ENCODE peak calls at places on chromosomes 16 and 17, in seven cellular contexts. S is mesothelial cell of epicardium, W is RWPE1, O is AG09309, F is Caki2, J is fibroblast of mammary gland, P is HFFc6. U is an unnamed sample.

GRCh38 chr17:69455040-69455439 is 40.5 kb downstream of the MAP2K6 start:
- DNase-seq in S (no peak), P (no peak), O (no peak), W (no peak), F (no peak), J (no peak), U (no peak)

GRCh38 chr16:69482410-69482951 is 58.1 kb downstream of the CYB5B start:
- DNase-seq in S (no peak), P (no peak), W (no peak), F (peak), J (peak), O (peak), U (no peak)

GRCh38 chr16:2752850-2753522 is 548 bp downstream of the SRRM2 start:
- DNase-seq in W (peak), P (peak), J (peak), F (no peak), O (peak), S (peak), U (no peak)

GRCh38 chr17:39400547-39401411 is 647 bp downstream of the FBXL20 start:
- DNase-seq in O (no peak), F (peak), S (no peak), W (peak), J (no peak), P (no peak), U (no peak)

GRCh38 chr16:84321932-84322331 is 27.3 kb downstream of the WFDC1 start:
- DNase-seq in F (no peak), W (no peak), P (no peak), J (no peak), O (no peak), S (no peak), U (no peak)

GRCh38 chr16:50284131-50284911 is 18.0 kb downstream of the ADCY7 start:
- DNase-seq in P (no peak), W (no peak), J (no peak), S (no peak), O (no peak), F (no peak), U (no peak)

GRCh38 chr16:57912529-57913260 is 58.2 kb downstream of the CNGB1 start:
- DNase-seq in W (no peak), S (no peak), P (no peak), J (no peak), F (no peak), O (no peak), U (no peak)

GRCh38 chr16:89956511-89957213 is 8.1 kb downstream of the DEF8 start:
- DNase-seq in S (no peak), O (no peak), J (no peak), W (no peak), F (no peak), P (no peak), U (no peak)

GRCh38 chr17:47257651-47258339 is 4.2 kb downstream of the ITGB3 start:
- DNase-seq in P (peak), F (peak), O (no peak), W (no peak), S (no peak), J (peak), U (no peak)

GRCh38 chr16:11725457-11725856 is 17.2 kb downstream of the TXNDC11 start:
- DNase-seq in F (no peak), S (no peak), W (no peak), O (no peak), P (no peak), J (no peak), U (no peak)

GRCh38 chr17:47193931-47194481 is 4.9 kb upstream of the CDC27 start:
- DNase-seq in S (no peak), W (no peak), F (no peak), O (no peak), J (no peak), P (no peak), U (no peak)

GRCh38 chr16:56530872-56531271 is 11.0 kb upstream of the BBS2 start:
- DNase-seq in P (no peak), S (no peak), W (peak), F (no peak), J (no peak), O (no peak), U (no peak)

GRCh38 chr16:85473909-85474640 is 139.0 kb upstream of the GSE1 start:
- DNase-seq in O (no peak), W (no peak), J (peak), S (no peak), P (no peak), F (no peak), U (no peak)

GRCh38 chr17:68576811-68577551 is 24.2 kb downstream of the FAM20A start:
- DNase-seq in W (no peak), O (no peak), J (peak), F (no peak), S (no peak), P (peak), U (no peak)

GRCh38 chr17:8991514-8992285 is 26.2 kb upstream of the PIK3R5 start:
- DNase-seq in W (peak), P (peak), S (peak), O (no peak), J (peak), F (peak), U (no peak)

GRCh38 chr16:79286646-79287423 is 313.7 kb downstream of the MAF start:
- DNase-seq in W (no peak), F (no peak), J (no peak), P (no peak), O (no peak), S (no peak), U (no peak)

GRCh38 chr17:80007939-80008338 is 27.7 kb downstream of the TBC1D16 start:
- DNase-seq in P (no peak), W (no peak), F (no peak), O (no peak), S (no peak), J (no peak), U (no peak)

GRCh38 chr16:67571464-67571863 is 9.1 kb downstream of the CTCF start:
- DNase-seq in S (no peak), F (no peak), J (no peak), O (no peak), W (no peak), P (peak), U (no peak)

GRCh38 chr16:68389006-68389405 is 59.3 kb downstream of the SMPD3 start:
- DNase-seq in W (no peak), J (no peak), F (no peak), O (no peak), P (no peak), S (no peak), U (no peak)

GRCh38 chr17:63381101-63381729 is 64.9 kb downstream of the CYB561 start:
- DNase-seq in O (no peak), W (no peak), F (no peak), P (peak), J (no peak), S (no peak), U (no peak)

GRCh38 chr17:1908699-1909309 is 79.0 kb downstream of the RPA1 start:
- DNase-seq in W (peak), F (peak), J (peak), S (peak), O (peak), P (peak), U (no peak)

GRCh38 chr16:4494746-4495490 is 18.7 kb downstream of the HMOX2 start:
- DNase-seq in S (no peak), P (peak), J (peak), O (no peak), F (peak), W (peak), U (no peak)

GRCh38 chr16:85637808-85638186 is 24.7 kb downstream of the GSE1 start:
- DNase-seq in W (no peak), F (no peak), O (no peak), P (no peak), S (no peak), J (no peak), U (no peak)

GRCh38 chr17:70976447-70976846 is 807.1 kb downstream of the KCNJ2 start:
- DNase-seq in W (no peak), O (no peak), F (no peak), P (no peak), S (no peak), J (no peak), U (no peak)

GRCh38 chr16:54883358-54883757 is 47.3 kb upstream of the IRX5 start:
- DNase-seq in P (no peak), F (no peak), W (no peak), S (no peak), J (no peak), O (no peak), U (no peak)

U was measured in cardiac septum.